ENCODE peak calls at places on chromosomes 13 and 19, in five cellular contexts. K is adrenal gland, J is ovary, Y is suprapubic skin, U is esophagus squamous epithelium. O is an unnamed sample.

GRCh38 chr19:3852614-3853254 is 16.1 kb downstream of the ZFR2 start:
- DNase-seq in K (no peak), J (no peak), Y (no peak), U (no peak), O (peak)

GRCh38 chr19:40006273-40006691 is 9.4 kb downstream of the ZNF546 start:
- DNase-seq in K (no peak), J (no peak), Y (no peak), U (no peak), O (no peak)

GRCh38 chr19:17020823-17021222 is 5.8 kb downstream of the CPAMD8 start:
- DNase-seq in K (no peak), J (no peak), Y (no peak), U (no peak), O (no peak)

GRCh38 chr13:35349673-35350278 is 126.7 kb downstream of the MAB21L1 start:
- DNase-seq in K (no peak), J (no peak), Y (no peak), U (no peak), O (no peak)

GRCh38 chr13:91359071-91359470 is 11.6 kb downstream of the MIR17HG start:
- DNase-seq in K (no peak), J (no peak), Y (no peak), U (no peak), O (no peak)

GRCh38 chr13:44117351-44117750 is 237.6 kb downstream of the LACC1 start:
- DNase-seq in K (no peak), J (no peak), Y (no peak), U (no peak), O (no peak)

GRCh38 chr19:39150807-39151206 is 25.2 kb downstream of the PAK4 start:
- DNase-seq in K (no peak), J (no peak), Y (no peak), U (no peak), O (no peak)

GRCh38 chr19:53909471-53910169 is 542 bp downstream of the CACNG7 start:
- DNase-seq in K (no peak), J (no peak), Y (no peak), U (no peak), O (no peak)

GRCh38 chr19:29714953-29715694 is at the start of gene C19orf12:
- DNase-seq in K (peak), J (peak), Y (no peak), U (no peak), O (peak)

GRCh38 chr19:15457701-15458484 is 6.5 kb downstream of the RASAL3 start:
- DNase-seq in K (no peak), J (no peak), Y (no peak), U (no peak), O (no peak)

GRCh38 chr13:25046274-25046984 is 49.5 kb upstream of the PABPC3 start:
- DNase-seq in K (no peak), J (no peak), Y (no peak), U (no peak), O (no peak)

DNA sequence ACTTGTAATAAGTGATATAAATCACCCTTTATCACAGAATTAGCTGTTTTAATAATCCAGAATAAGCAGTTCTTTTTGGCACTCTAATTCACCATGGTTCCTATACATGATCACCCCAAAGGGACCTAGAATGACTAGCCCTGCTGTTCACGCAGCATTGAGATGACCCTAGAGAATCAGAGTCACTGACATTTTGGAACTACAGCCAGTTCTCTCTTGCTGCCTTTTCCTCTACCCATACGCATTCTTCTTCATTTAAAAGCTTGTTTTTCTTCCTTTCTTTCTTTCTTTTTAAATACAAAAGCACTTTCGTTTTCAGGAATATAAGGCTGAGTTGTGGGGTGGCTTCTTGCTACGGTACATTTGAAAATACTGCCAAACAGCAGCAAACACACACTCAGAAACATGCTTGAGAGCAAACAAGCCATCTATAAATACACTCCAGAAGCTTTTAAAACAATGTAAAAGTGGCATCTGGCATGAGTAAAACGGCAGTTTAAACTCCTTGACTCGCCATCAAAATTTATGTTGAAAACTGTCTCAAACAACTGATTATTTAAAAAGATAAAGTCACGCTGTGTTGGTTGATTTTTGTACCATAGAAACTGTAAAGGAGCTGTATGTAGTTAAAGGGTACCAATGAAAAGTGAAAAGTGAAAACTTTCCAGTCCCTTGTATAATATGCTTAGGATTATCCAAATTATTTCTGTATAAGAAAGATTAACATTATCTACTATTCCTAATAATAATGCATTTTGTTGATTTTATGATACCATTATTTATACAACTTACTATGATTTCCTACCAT is 95.6 kb downstream of the PCDH9 start:
- DNase-seq in K (no peak), J (no peak), Y (no peak), U (no peak), O (no peak)
- TF ChIP-seq POLR2A in K (no peak), J (no peak), Y (no peak), U (no peak), O (no peak)

DNA sequence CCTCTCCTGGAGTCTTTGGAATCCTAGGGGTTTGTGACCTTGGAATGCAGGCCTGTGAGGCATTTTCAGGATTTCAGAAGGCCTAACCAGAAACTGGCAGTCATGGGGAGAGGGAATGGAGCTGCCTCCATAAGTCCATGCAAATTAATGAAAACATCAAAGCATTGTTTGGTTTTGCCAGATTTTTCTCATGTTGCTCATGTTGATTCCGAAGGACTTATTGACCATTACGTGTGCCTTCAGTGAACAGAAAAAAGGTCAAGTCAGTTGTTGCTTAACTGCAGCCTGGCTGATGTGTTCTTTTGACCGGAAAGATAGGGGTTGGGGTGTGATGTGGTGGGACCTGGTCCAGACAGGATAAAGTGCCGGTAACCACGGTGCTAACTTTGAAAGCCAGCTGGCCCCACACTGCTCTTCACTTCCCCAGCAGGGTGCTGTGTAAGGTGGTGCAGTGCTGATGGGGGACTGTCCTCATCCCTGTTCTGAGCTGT is 3.6 kb downstream of the RNF113B start:
- DNase-seq in K (no peak), J (peak), Y (no peak), U (no peak), O (peak)
- H3K4me3 ChIP-seq in K (no peak), J (no peak), Y (no peak), U (no peak), O (no peak)

GRCh38 chr19:45159204-45159970 is 1.4 kb downstream of the NKPD1 start:
- DNase-seq in K (no peak), J (no peak), Y (no peak), U (no peak), O (no peak)

GRCh38 chr19:45156751-45157150 is 4.0 kb downstream of the NKPD1 start:
- DNase-seq in K (no peak), J (no peak), Y (no peak), U (no peak), O (no peak)

GRCh38 chr19:45156231-45156630 is 4.6 kb downstream of the NKPD1 start:
- DNase-seq in K (no peak), J (no peak), Y (no peak), U (no peak), O (no peak)

GRCh38 chr19:45159971-45160324 is 834 bp downstream of the NKPD1 start:
- DNase-seq in K (no peak), J (no peak), Y (no peak), U (no peak), O (no peak)

DNA sequence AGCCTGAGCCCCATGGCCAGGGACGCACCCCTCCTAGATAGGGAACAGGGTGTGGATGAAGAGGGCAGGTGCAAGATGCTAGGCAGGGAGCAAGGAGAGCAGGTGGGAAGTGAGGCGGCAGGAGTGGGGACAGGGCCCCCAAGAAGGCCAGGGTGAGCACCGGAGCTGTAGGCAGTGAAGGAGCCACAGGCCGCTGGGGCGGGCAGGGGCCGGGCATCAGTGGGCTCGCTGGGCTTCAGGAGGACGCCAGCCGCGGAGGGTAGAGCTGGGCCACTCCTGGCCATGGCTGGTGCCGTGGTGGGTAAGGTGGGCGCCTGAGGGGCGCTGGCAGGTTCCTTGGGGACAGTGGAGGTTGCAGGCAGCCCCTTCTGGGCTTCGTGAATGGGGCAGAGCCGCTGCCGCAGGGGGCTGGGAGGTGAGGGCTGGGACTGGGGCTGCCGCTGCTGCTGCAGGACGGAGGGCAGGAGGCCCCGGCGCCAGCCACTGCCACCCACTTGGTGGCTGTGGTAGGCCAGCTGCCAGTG is 2.2 kb downstream of the NKPD1 start:
- DNase-seq in K (no peak), J (no peak), Y (no peak), U (no peak), O (no peak)
- TF ChIP-seq POLR2A in K (no peak), J (no peak), Y (no peak), U (no peak), O (no peak)

GRCh38 chr19:22620912-22621311 is 13.2 kb upstream of the ZNF492 start:
- DNase-seq in K (no peak), J (no peak), Y (peak), U (no peak), O (no peak)

GRCh38 chr19:22625266-22626035 is 8.7 kb upstream of the ZNF492 start:
- DNase-seq in K (no peak), J (no peak), Y (peak), U (no peak), O (no peak)

GRCh38 chr19:22622020-22622419 is 12.1 kb upstream of the ZNF492 start:
- DNase-seq in K (no peak), J (no peak), Y (peak), U (no peak), O (peak)

GRCh38 chr19:22623841-22624221 is 10.3 kb upstream of the ZNF492 start:
- DNase-seq in K (no peak), J (peak), Y (peak), U (no peak), O (no peak)

DNA sequence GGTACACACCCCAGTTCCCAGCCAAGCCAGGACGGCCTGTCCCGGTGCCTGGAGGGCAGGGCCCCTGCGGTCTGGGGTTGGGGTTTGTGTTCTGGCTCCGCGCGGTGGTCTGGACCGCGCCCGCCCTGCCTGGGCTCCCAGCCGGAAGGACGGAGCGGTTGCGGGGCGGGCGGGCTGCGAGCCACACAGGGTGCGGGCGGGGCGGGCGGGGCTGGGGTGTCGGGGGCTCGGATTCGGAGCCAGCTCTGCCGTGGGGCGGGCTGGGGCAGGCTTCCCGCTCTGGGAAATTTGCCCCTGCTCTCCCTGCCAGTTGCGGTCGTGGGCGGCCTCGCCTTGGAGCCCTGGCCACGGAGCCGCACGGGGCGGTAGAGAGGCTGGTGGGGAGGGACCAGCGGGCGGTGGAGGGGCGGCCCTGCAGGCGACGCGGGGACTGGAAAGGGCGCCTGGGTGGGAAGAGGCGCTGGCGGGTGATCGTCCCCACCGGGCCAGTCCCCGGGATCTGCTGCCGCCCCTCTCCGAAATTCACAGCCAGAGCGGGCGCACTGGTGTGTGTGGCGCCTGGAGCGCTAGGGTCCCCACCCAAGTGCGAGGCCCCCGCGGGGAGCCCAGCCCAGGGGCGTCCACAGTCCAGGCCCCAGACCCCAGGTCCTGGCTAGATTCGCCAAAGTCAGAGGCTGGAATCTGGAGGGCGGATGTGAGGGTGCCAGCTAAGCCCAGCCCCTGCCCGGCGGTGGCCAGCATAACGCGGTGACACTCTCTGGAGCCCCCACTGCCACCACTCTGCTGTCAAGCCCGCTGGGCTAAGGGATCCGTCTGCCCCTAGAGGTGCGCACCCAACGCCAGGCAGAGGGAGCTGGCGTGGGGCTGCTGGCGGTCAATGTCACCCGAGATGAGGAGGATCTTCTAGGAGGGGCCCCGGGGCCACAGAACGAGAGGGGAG is 11.0 kb upstream of the ZNF492 start:
- DNase-seq in K (no peak), J (peak), Y (peak), U (no peak), O (peak)
- H3K4me3 ChIP-seq in K (no peak), J (peak), Y (peak), U (peak), O (peak)

GRCh38 chr13:46168341-46168740 is 13.6 kb downstream of the LCP1 start:
- DNase-seq in K (no peak), J (no peak), Y (no peak), U (no peak), O (peak)
- TF ChIP-seq POLR2A in K (no peak), J (no peak), Y (no peak), U (no peak), O (no peak)

GRCh38 chr19:44111910-44112463 is 1.2 kb upstream of the ZNF225 start:
- DNase-seq in K (peak), J (no peak), Y (no peak), U (no peak), O (no peak)
- H3K4me3 ChIP-seq in K (no peak), J (peak), Y (peak), U (peak), O (no peak)

GRCh38 chr19:35895911-35896642 is 4.3 kb downstream of the NFKBID start:
- DNase-seq in K (no peak), J (no peak), Y (no peak), U (no peak), O (no peak)

GRCh38 chr19:35897706-35898451 is 2.5 kb downstream of the NFKBID start:
- DNase-seq in K (no peak), J (no peak), Y (no peak), U (no peak), O (no peak)

GRCh38 chr19:35899547-35900214 is 659 bp downstream of the NFKBID start:
- DNase-seq in K (peak), J (peak), Y (peak), U (peak), O (peak)

GRCh38 chr19:35894342-35894741 is 6.0 kb downstream of the NFKBID start:
- DNase-seq in K (no peak), J (no peak), Y (no peak), U (no peak), O (no peak)

DNA sequence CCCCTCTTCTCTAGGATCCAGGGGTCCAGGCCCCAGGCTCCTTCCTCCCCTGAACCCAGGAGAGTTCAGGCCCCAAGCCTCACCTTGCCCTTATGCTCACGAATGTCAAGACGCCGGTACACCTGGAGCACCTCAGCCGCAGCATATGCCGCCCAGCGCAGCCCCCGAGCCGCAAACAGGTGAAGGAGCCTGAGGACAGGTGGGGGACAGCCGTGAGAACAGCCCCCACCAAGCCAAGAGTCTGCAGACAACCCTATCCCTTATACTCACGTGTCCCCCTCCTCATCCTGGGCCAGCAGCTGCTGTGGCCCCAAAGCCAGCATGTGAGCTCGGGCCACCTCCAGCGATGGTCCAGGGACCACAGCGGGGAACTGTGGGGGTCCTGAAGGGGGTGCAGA is 3.7 kb downstream of the NFKBID start:
- DNase-seq in K (no peak), J (no peak), Y (no peak), U (no peak), O (no peak)
- TF ChIP-seq POLR2A in K (no peak), J (no peak), Y (no peak), U (no peak), O (no peak)

DNA sequence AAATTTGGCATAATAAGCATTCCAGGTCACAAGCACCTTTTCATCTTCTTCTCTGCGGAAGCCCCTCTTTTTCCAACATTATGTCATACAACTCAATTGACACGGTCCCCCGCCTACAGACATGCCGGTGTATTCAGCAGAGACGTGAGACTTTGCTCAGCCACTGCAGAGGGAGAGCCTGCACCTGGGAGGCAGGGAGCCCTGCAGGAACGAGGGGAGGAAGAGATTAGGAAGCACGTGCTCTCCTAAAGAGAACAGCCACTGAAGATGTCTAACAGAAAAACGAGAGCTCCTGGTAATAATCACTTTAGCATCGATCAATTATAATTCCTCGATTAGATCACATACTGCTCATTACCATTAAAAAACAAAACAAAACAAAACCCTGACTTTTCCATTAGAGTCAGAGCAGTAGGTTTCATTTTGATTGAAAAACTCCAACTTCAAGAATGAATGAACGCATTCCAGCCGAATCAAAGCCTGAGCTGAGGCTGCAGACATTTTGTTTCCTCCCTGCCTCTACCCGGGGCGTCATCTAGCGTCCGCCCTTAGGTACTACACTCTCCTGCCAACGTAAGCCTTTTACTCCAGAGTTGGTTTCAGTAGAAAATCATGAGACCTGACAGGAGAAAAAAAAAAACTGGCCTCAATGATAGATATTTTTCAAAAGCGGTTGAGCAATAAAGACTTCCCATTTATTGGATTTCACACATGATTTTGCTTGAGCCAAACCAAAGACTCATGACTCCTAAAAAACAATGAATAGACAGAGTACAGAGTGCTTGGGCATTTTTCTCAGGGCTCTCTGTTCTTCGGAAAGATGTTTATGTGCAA is 194.5 kb downstream of the KATNAL1 start:
- DNase-seq in K (peak), J (peak), Y (peak), U (no peak), O (peak)
- H3K4me3 ChIP-seq in K (no peak), J (no peak), Y (no peak), U (peak), O (peak)

GRCh38 chr19:18396471-18397241 is 766 bp downstream of the LRRC25 start:
- DNase-seq in K (peak), J (no peak), Y (no peak), U (no peak), O (no peak)

GRCh38 chr19:18397242-18398202 is at the start of gene LRRC25:
- DNase-seq in K (no peak), J (peak), Y (no peak), U (no peak), O (peak)

GRCh38 chr19:18399008-18399407 is 1.6 kb upstream of the LRRC25 start:
- DNase-seq in K (no peak), J (no peak), Y (no peak), U (no peak), O (peak)

GRCh38 chr19:18406749-18407148 is 9.3 kb upstream of the LRRC25 start:
- DNase-seq in K (no peak), J (no peak), Y (no peak), U (no peak), O (no peak)

DNA sequence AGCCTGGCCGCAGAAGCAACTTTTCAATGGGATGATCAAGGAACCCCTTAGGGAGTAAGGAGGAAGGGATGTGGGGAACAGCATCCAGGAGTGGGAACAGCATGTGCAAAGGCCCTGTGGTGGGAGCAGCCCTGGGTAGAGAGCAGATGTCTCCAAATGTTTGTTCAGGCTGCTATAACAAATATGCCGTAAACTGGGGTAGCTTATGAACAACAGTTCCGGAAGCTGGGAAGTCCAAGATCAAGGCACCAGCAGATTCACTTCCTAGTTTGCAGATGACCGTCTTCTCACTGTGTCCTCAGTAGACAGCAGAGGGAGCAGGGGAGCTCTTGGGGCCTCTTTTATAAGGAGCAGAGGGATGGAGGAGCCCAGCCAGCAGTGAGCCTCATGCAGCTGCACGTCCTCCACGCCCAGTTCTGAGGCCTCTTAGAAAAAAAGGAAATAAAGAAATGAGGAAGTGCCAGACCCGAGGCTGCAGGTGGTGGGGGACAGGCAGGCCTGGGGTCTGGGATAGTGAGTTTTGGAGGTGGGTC is 4.2 kb upstream of the LRRC25 start:
- DNase-seq in K (no peak), J (no peak), Y (no peak), U (no peak), O (peak)
- TF ChIP-seq POLR2A in K (no peak), J (no peak), Y (no peak), U (peak), O (peak)

GRCh38 chr13:62061751-62062150 is 646.1 kb upstream of the PCDH20 start:
- DNase-seq in K (no peak), J (no peak), Y (no peak), U (no peak), O (no peak)
- H3K4me3 ChIP-seq in K (no peak), J (no peak), Y (no peak), U (no peak), O (no peak)